ENCODE peak calls at places on chromosomes 16 and 17, in seven cellular contexts. Z is CD4-positive, alpha-beta T cell; C is tibial nerve; F is stimulated activated CD8-positive, alpha-beta memory T cell treated with anti-CD3 and anti-CD28 coated beads, Interleukin-7, amount 100 ng/mL, for 24 hours; E is hepatic stellate cell; H is effector CD4-positive, alpha-beta T cell; K is astrocyte of the hippocampus. U is an unnamed sample.
A peak's percentile ranks its signal among the peaks of the same experiment; 100 is the strongest.

GRCh38 chr17:61294777-61295176 is 104.9 kb upstream of the TBX2 start:
- DNase-seq in Z (no peak), C (no peak), F (no peak), E (peak; percentile 59), H (no peak), K (peak; percentile 65), U (peak; percentile 79)

GRCh38 chr16:53775821-53776431 is 72.0 kb downstream of the FTO start:
- DNase-seq in Z (no peak), C (peak; percentile 45), F (no peak), E (peak; percentile 52), H (no peak), K (peak; percentile 93), U (peak; percentile 31)

GRCh38 chr17:49227436-49228261 is 2.9 kb downstream of the PHOSPHO1 start:
- DNase-seq in Z (peak; percentile 82), C (peak; percentile 74), F (peak; percentile 71), E (peak; percentile 87), H (peak; percentile 75), K (peak; percentile 80), U (peak; percentile 91)

GRCh38 chr17:5825717-5826330 is 241.5 kb upstream of the NLRP1 start:
- DNase-seq in Z (no peak), C (no peak), F (no peak), E (peak; percentile 32), H (no peak), K (peak; percentile 9), U (no peak)

GRCh38 chr17:78391843-78392242 is 13.4 kb downstream of the PGS1 start:
- DNase-seq in Z (no peak), C (no peak), F (no peak), E (peak; percentile 58), H (no peak), K (peak; percentile 66), U (peak; percentile 74)

GRCh38 chr16:85557976-85558589 is 55.0 kb upstream of the GSE1 start:
- DNase-seq in Z (no peak), C (no peak), F (no peak), E (peak; percentile 42), H (no peak), K (peak; percentile 29), U (no peak)

GRCh38 chr16:9594047-9594446 is 502.6 kb downstream of the HAPSTR1 start:
- DNase-seq in Z (no peak), C (no peak), F (no peak), E (no peak), H (no peak), K (no peak), U (no peak)

GRCh38 chr17:2412561-2413021 is 11.7 kb upstream of the MNT start:
- DNase-seq in Z (no peak), C (no peak), F (no peak), E (peak; percentile 70), H (no peak), K (peak; percentile 45), U (no peak)

GRCh38 chr17:49523706-49524472 is 28.8 kb downstream of the NGFR start:
- DNase-seq in Z (no peak), C (no peak), F (no peak), E (no peak), H (no peak), K (peak; percentile 39), U (no peak)

GRCh38 chr16:56603589-56603988 is 4.8 kb upstream of the MT2A start:
- DNase-seq in Z (no peak), C (no peak), F (no peak), E (peak; percentile 45), H (no peak), K (peak; percentile 49), U (no peak)

GRCh38 chr17:44362056-44362355 is 1.6 kb downstream of the FAM171A2 start:
- DNase-seq in Z (no peak), C (no peak), F (no peak), E (no peak), H (no peak), K (no peak), U (no peak)

GRCh38 chr17:12672944-12673343 is 7.3 kb downstream of the MYOCD start:
- DNase-seq in Z (no peak), C (no peak), F (no peak), E (no peak), H (no peak), K (no peak), U (no peak)

GRCh38 chr16:46620265-46621005 is 744 bp downstream of the SHCBP1 start:
- DNase-seq in Z (no peak), C (no peak), F (no peak), E (no peak), H (no peak), K (peak; percentile 18), U (peak; percentile 7)

U was measured in HTR-8/SVneo.